ENCODE peak calls at places on chromosome 19, in six cellular contexts. C is AG20443, V is fibroblast of gingiva, J is AG04450, K is putamen, X is activated gamma-delta T cell treated with Interleukin-2 at 50 U/mL for 16 hours. Z is an unnamed sample.

GRCh38 chr19:3575260-3575741 is 2.6 kb downstream of the HMG20B start:
- DNase-seq in C (no peak), V (no peak), J (no peak), K (no peak), X (no peak), Z (no peak)

GRCh38 chr19:4089400-4089908 is 22.8 kb upstream of the ZBTB7A start:
- DNase-seq in C (no peak), V (no peak), J (no peak), K (no peak), X (peak; percentile 56), Z (no peak)

GRCh38 chr19:42096255-42096837 is 20.4 kb downstream of the ZNF574 start:
- DNase-seq in C (no peak), V (no peak), J (no peak), K (no peak), X (no peak), Z (no peak)

GRCh38 chr19:41198559-41198958 is 5.5 kb downstream of the CYP2S1 start:
- DNase-seq in C (no peak), V (no peak), J (no peak), K (no peak), X (no peak), Z (no peak)

GRCh38 chr19:8308891-8309291 is 733 bp upstream of the CD320 start:
- DNase-seq in C (no peak), V (no peak), J (no peak), K (no peak), X (no peak), Z (no peak)

GRCh38 chr19:7846247-7846646 is 16.2 kb downstream of the EVI5L start:
- DNase-seq in C (no peak), V (no peak), J (no peak), K (no peak), X (no peak), Z (no peak)

GRCh38 chr19:13670846-13671245 is 93.5 kb upstream of the MRI1 start:
- DNase-seq in C (no peak), V (peak; percentile 24), J (no peak), K (no peak), X (no peak), Z (no peak)

GRCh38 chr19:8194528-8195275 is 14.5 kb upstream of the CERS4 start:
- DNase-seq in C (no peak), V (no peak), J (no peak), K (no peak), X (peak; percentile 59), Z (no peak)

GRCh38 chr19:5691205-5691929 is 1.3 kb downstream of the RPL36 start:
- DNase-seq in C (peak; percentile 55), V (peak; percentile 63), J (no peak), K (no peak), X (no peak), Z (no peak)

GRCh38 chr19:3544742-3545668 is 6.0 kb downstream of the TEKTIP1 start:
- DNase-seq in C (peak; percentile 90), V (no peak), J (no peak), K (peak; percentile 82), X (peak; percentile 77), Z (peak; percentile 19)

GRCh38 chr19:49580264-49581006 is at the start of gene NOSIP:
- DNase-seq in C (peak; percentile 95), V (peak; percentile 96), J (peak; percentile 91), K (peak; percentile 95), X (peak; percentile 97), Z (peak; percentile 98)

GRCh38 chr19:2315818-2316353 is 7.9 kb upstream of the LINGO3 start:
- DNase-seq in C (peak; percentile 78), V (peak; percentile 60), J (no peak), K (peak; percentile 74), X (peak; percentile 38), Z (peak; percentile 68)

GRCh38 chr19:4071610-4072009 is 4.9 kb upstream of the ZBTB7A start:
- DNase-seq in C (no peak), V (no peak), J (no peak), K (no peak), X (no peak), Z (no peak)